ENCODE peak calls at places on chromosomes 13 and 19, in five cellular contexts. N, D, K, B and E are unnamed samples.

GRCh38 chr13:27140060-27140459 is 31.6 kb downstream of the USP12 start:
- DNase-seq in N (no peak), D (no peak), K (no peak), B (no peak), E (no peak)

GRCh38 chr19:13974073-13974472 is 21.8 kb downstream of the DCAF15 start:
- DNase-seq in N (no peak), D (peak), K (peak), B (no peak), E (peak)

GRCh38 chr13:112117955-112118302 is 51.0 kb downstream of the SOX1 start:
- DNase-seq in N (no peak), D (no peak), K (no peak), B (no peak), E (no peak)

GRCh38 chr19:14497347-14497921 is 1.5 kb upstream of the GIPC1 start:
- DNase-seq in N (no peak), D (no peak), K (no peak), B (no peak), E (no peak)

GRCh38 chr13:23392925-23393645 is 40.4 kb downstream of the SACS start:
- DNase-seq in N (no peak), D (no peak), K (no peak), B (no peak), E (no peak)

GRCh38 chr19:45161715-45162463 is 1.1 kb upstream of the NKPD1 start:
- DNase-seq in N (no peak), D (peak), K (peak), B (no peak), E (no peak)

GRCh38 chr13:34469212-34469983 is 472.7 kb upstream of the NBEA start:
- DNase-seq in N (no peak), D (no peak), K (peak), B (no peak), E (no peak)

GRCh38 chr13:28657784-28658538 is 969 bp upstream of the POMP start:
- DNase-seq in N (no peak), D (peak), K (no peak), B (no peak), E (no peak)

GRCh38 chr19:1651061-1651547 is 1.3 kb downstream of the TCF3 start:
- DNase-seq in N (peak), D (peak), K (no peak), B (no peak), E (peak)

GRCh38 chr19:11205939-11206570 is 8.7 kb upstream of the KANK2 start:
- DNase-seq in N (no peak), D (no peak), K (no peak), B (no peak), E (no peak)

GRCh38 chr13:112885782-112886268 is 83.2 kb upstream of the MCF2L start:
- DNase-seq in N (no peak), D (peak), K (peak), B (no peak), E (no peak)

GRCh38 chr13:100842136-100842535 is 167.5 kb upstream of the TMTC4 start:
- DNase-seq in N (no peak), D (no peak), K (no peak), B (no peak), E (no peak)

GRCh38 chr13:96637039-96637438 is 357.2 kb downstream of the OXGR1 start:
- DNase-seq in N (no peak), D (no peak), K (no peak), B (no peak), E (no peak)

GRCh38 chr19:2033115-2033824 is 17.8 kb upstream of the BTBD2 start:
- DNase-seq in N (no peak), D (no peak), K (no peak), B (no peak), E (no peak)

GRCh38 chr19:54209058-54209747 is 8.5 kb downstream of the RPS9 start:
- DNase-seq in N (no peak), D (peak), K (peak), B (no peak), E (peak)